ENCODE peak calls at places on chromosomes 12 and 14, in six cellular contexts. One of them, this sample, is unnamed.

GRCh38 chr14:28952161-28952560 is 185.6 kb downstream of the FOXG1 start:
- DNase-seq in mammary epithelial cell: no peak
- DNase-seq in body of pancreas: no peak
- DNase-seq in GM10248: no peak
- DNase-seq in RWPE1: no peak
- DNase-seq in heart right ventricle: no peak
- DNase-seq in this sample: no peak

GRCh38 chr12:50764861-50765324 is 992 bp downstream of the ATF1 start:
- DNase-seq in RWPE1: peak
- DNase-seq in heart right ventricle: peak
- DNase-seq in body of pancreas: peak
- DNase-seq in GM10248: peak
- DNase-seq in mammary epithelial cell: peak
- DNase-seq in this sample: no peak

GRCh38 chr14:104096751-104097700 is 11.5 kb downstream of the ASPG start:
- DNase-seq in mammary epithelial cell: no peak
- DNase-seq in heart right ventricle: no peak
- DNase-seq in RWPE1: no peak
- DNase-seq in body of pancreas: no peak
- DNase-seq in GM10248: no peak
- DNase-seq in this sample: no peak

GRCh38 chr12:40106655-40107054 is 774 bp upstream of the SLC2A13 start:
- DNase-seq in RWPE1: no peak
- DNase-seq in body of pancreas: no peak
- DNase-seq in GM10248: no peak
- DNase-seq in mammary epithelial cell: no peak
- DNase-seq in heart right ventricle: no peak
- DNase-seq in this sample: no peak

GRCh38 chr12:6563448-6564050 is 4.5 kb downstream of the NOP2 start:
- DNase-seq in GM10248: peak
- DNase-seq in heart right ventricle: no peak
- DNase-seq in body of pancreas: peak
- DNase-seq in RWPE1: peak
- DNase-seq in mammary epithelial cell: peak
- DNase-seq in this sample: no peak

GRCh38 chr14:31895206-31895605 is 181.9 kb upstream of the ARHGAP5 start:
- DNase-seq in RWPE1: peak
- DNase-seq in body of pancreas: no peak
- DNase-seq in mammary epithelial cell: peak
- DNase-seq in GM10248: no peak
- DNase-seq in heart right ventricle: no peak
- DNase-seq in this sample: peak

GRCh38 chr12:107853479-107853878 is 79.0 kb downstream of the ASCL4 start:
- DNase-seq in RWPE1: no peak
- DNase-seq in mammary epithelial cell: no peak
- DNase-seq in heart right ventricle: no peak
- DNase-seq in body of pancreas: no peak
- DNase-seq in GM10248: no peak
- DNase-seq in this sample: no peak

GRCh38 chr12:15735837-15736615 is 53.2 kb downstream of the EPS8 start:
- DNase-seq in mammary epithelial cell: no peak
- DNase-seq in heart right ventricle: no peak
- DNase-seq in body of pancreas: no peak
- DNase-seq in RWPE1: no peak
- DNase-seq in GM10248: no peak
- DNase-seq in this sample: no peak

GRCh38 chr14:36835145-36835544 is 173.5 kb downstream of the PAX9 start:
- DNase-seq in body of pancreas: no peak
- DNase-seq in mammary epithelial cell: no peak
- DNase-seq in GM10248: no peak
- DNase-seq in heart right ventricle: no peak
- DNase-seq in RWPE1: no peak
- DNase-seq in this sample: no peak

GRCh38 chr12:19154696-19155095 is 25.2 kb downstream of the PLEKHA5 start:
- DNase-seq in mammary epithelial cell: no peak
- DNase-seq in GM10248: no peak
- DNase-seq in RWPE1: no peak
- DNase-seq in body of pancreas: no peak
- DNase-seq in heart right ventricle: no peak
- DNase-seq in this sample: no peak

GRCh38 chr14:100783630-100784321 is 42.1 kb upstream of the MEG3 start:
- DNase-seq in mammary epithelial cell: no peak
- DNase-seq in GM10248: no peak
- DNase-seq in RWPE1: peak
- DNase-seq in body of pancreas: no peak
- DNase-seq in heart right ventricle: no peak
- DNase-seq in this sample: no peak

GRCh38 chr14:89701079-89702043 is 253.2 kb downstream of the EFCAB11 start:
- DNase-seq in heart right ventricle: peak
- DNase-seq in RWPE1: peak
- DNase-seq in mammary epithelial cell: peak
- DNase-seq in body of pancreas: peak
- DNase-seq in GM10248: peak
- DNase-seq in this sample: peak

GRCh38 chr12:104121001-104121400 is 17.0 kb downstream of the NFYB start:
- DNase-seq in heart right ventricle: no peak
- DNase-seq in RWPE1: peak
- DNase-seq in GM10248: no peak
- DNase-seq in mammary epithelial cell: peak
- DNase-seq in body of pancreas: no peak
- DNase-seq in this sample: peak

GRCh38 chr12:98579347-98579746 is 14.1 kb upstream of the SLC25A3 start:
- DNase-seq in heart right ventricle: no peak
- DNase-seq in GM10248: no peak
- DNase-seq in RWPE1: no peak
- DNase-seq in mammary epithelial cell: no peak
- DNase-seq in body of pancreas: no peak
- DNase-seq in this sample: no peak

GRCh38 chr12:112876506-112876905 is 30.3 kb upstream of the OAS1 start:
- DNase-seq in body of pancreas: no peak
- DNase-seq in RWPE1: no peak
- DNase-seq in heart right ventricle: no peak
- DNase-seq in mammary epithelial cell: no peak
- DNase-seq in GM10248: no peak
- DNase-seq in this sample: no peak

GRCh38 chr12:123950476-123951169 is 22.0 kb downstream of the CCDC92 start:
- DNase-seq in GM10248: no peak
- DNase-seq in mammary epithelial cell: no peak
- DNase-seq in body of pancreas: no peak
- DNase-seq in heart right ventricle: no peak
- DNase-seq in RWPE1: no peak
- DNase-seq in this sample: no peak

GRCh38 chr12:44155349-44155748 is 319.5 kb downstream of the TMEM117 start:
- DNase-seq in RWPE1: no peak
- DNase-seq in heart right ventricle: no peak
- DNase-seq in GM10248: no peak
- DNase-seq in mammary epithelial cell: no peak
- DNase-seq in body of pancreas: no peak
- DNase-seq in this sample: no peak

GRCh38 chr12:6292606-6293005 is 17.9 kb upstream of the PLEKHG6 start:
- DNase-seq in GM10248: no peak
- DNase-seq in body of pancreas: no peak
- DNase-seq in heart right ventricle: no peak
- DNase-seq in mammary epithelial cell: peak
- DNase-seq in RWPE1: no peak
- DNase-seq in this sample: no peak

GRCh38 chr12:110498984-110499706 is 2.8 kb downstream of the VPS29 start:
- DNase-seq in RWPE1: peak
- DNase-seq in GM10248: no peak
- DNase-seq in mammary epithelial cell: peak
- DNase-seq in heart right ventricle: no peak
- DNase-seq in body of pancreas: no peak
- DNase-seq in this sample: peak

GRCh38 chr12:65945457-65945856 is 121.2 kb downstream of the HMGA2 start:
- DNase-seq in GM10248: no peak
- DNase-seq in RWPE1: no peak
- DNase-seq in mammary epithelial cell: no peak
- DNase-seq in body of pancreas: no peak
- DNase-seq in heart right ventricle: no peak
- DNase-seq in this sample: no peak

DNA sequence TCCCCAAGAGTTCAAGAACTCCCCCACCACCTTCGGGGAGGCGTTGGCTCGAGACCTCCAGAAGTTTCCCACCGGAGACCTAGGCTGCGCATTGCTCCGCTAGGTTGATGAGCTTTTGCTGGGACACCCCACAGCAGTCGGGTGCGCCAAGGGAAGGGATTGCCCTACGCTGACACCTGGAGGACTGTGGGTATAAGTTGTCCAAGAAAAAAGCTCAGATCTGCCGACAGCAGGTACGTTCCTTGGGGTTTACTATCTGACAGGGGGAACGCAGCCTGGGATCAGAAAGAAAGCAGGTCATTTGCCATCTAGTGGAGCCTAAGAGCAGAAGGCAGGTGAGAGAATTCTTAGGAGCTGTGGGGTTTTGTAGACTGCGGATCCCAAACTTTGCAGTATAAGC is 98.8 kb downstream of the FRMD6 start:
- DNase-seq in body of pancreas: no peak
- DNase-seq in mammary epithelial cell: no peak
- DNase-seq in RWPE1: no peak
- DNase-seq in GM10248: no peak
- DNase-seq in heart right ventricle: no peak
- DNase-seq in this sample: no peak
- TF ChIP-seq CTCF in body of pancreas: no peak
- TF ChIP-seq CTCF in mammary epithelial cell: no peak
- TF ChIP-seq CTCF in RWPE1: no peak
- TF ChIP-seq CTCF in GM10248: peak
- TF ChIP-seq CTCF in heart right ventricle: no peak
- TF ChIP-seq CTCF in this sample: peak

DNA sequence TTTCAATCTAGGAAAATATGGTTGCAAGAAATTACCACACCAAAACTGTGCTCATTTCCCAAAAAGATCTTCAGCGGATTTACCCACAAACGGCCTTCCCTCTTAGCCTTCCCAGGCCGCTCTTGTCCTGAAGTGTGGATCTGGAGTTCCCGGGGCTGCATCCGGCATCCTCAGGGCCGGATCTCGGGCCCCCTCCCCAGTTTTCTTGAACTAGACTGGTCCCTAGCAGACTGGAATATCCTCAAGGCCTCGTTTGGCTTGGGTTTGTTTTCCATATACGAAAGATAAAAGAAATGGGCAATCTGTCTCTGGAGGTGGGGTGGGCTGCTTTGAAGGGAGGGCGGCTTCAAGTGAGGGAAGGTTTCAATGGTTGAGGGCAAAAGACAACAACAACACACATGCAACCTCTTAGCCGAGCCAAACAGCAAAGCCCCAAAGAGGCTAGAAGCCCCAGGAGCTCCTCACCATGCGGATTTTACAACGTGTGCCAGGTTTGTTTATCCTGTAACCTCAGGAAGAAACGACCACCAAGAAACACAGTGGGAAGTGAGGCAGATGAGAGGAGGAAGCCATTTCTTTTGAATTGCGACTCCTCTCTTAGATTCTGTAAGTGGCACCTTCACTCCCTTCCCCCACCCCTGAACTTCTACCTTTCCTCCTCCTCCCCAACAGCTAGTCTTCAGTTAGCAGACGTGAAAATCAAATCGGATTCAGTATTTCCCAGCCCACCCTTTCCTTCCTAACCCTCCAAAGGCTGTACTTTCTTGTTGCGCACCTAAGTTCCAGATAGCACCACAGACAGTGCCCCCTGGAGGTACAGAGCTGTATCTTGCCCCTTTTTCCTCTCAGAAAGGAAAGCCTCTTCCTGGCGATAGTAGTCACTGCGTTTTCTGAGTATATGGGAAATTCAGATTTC is 2.6 kb downstream of the MYF6 start:
- DNase-seq in GM10248: no peak
- DNase-seq in body of pancreas: no peak
- DNase-seq in RWPE1: no peak
- DNase-seq in heart right ventricle: no peak
- DNase-seq in mammary epithelial cell: no peak
- DNase-seq in this sample: no peak
- TF ChIP-seq CTCF in GM10248: peak
- TF ChIP-seq CTCF in body of pancreas: peak
- TF ChIP-seq CTCF in RWPE1: no peak
- TF ChIP-seq CTCF in heart right ventricle: no peak
- TF ChIP-seq CTCF in mammary epithelial cell: peak
- TF ChIP-seq CTCF in this sample: peak

GRCh38 chr12:67457136-67457535 is 188.0 kb downstream of the CAND1 start:
- DNase-seq in body of pancreas: no peak
- DNase-seq in GM10248: no peak
- DNase-seq in heart right ventricle: no peak
- DNase-seq in mammary epithelial cell: no peak
- DNase-seq in RWPE1: no peak
- DNase-seq in this sample: no peak

GRCh38 chr12:67456281-67456918 is 187.2 kb downstream of the CAND1 start:
- DNase-seq in body of pancreas: peak
- DNase-seq in GM10248: no peak
- DNase-seq in heart right ventricle: peak
- DNase-seq in RWPE1: peak
- DNase-seq in mammary epithelial cell: peak
- DNase-seq in this sample: peak

GRCh38 chr12:67459578-67459977 is 189.0 kb upstream of the DYRK2 start:
- DNase-seq in heart right ventricle: no peak
- DNase-seq in mammary epithelial cell: no peak
- DNase-seq in GM10248: no peak
- DNase-seq in body of pancreas: no peak
- DNase-seq in RWPE1: no peak
- DNase-seq in this sample: no peak

GRCh38 chr12:67459173-67459572 is 189.4 kb upstream of the DYRK2 start:
- DNase-seq in RWPE1: no peak
- DNase-seq in heart right ventricle: no peak
- DNase-seq in body of pancreas: no peak
- DNase-seq in mammary epithelial cell: no peak
- DNase-seq in GM10248: no peak
- DNase-seq in this sample: no peak

GRCh38 chr12:67457799-67458680 is 188.9 kb downstream of the CAND1 start:
- DNase-seq in RWPE1: no peak
- DNase-seq in body of pancreas: no peak
- DNase-seq in GM10248: peak
- DNase-seq in heart right ventricle: no peak
- DNase-seq in mammary epithelial cell: peak
- DNase-seq in this sample: no peak
- TF ChIP-seq CTCF in RWPE1: no peak
- TF ChIP-seq CTCF in body of pancreas: no peak
- TF ChIP-seq CTCF in GM10248: no peak
- TF ChIP-seq CTCF in heart right ventricle: no peak
- TF ChIP-seq CTCF in mammary epithelial cell: peak
- TF ChIP-seq CTCF in this sample: peak

GRCh38 chr14:105947599-105947998 is 421.2 kb downstream of the TMEM121 start:
- DNase-seq in RWPE1: no peak
- DNase-seq in mammary epithelial cell: no peak
- DNase-seq in heart right ventricle: no peak
- DNase-seq in GM10248: no peak
- DNase-seq in body of pancreas: no peak
- DNase-seq in this sample: no peak

GRCh38 chr14:105941226-105942166 is 415.1 kb downstream of the TMEM121 start:
- DNase-seq in heart right ventricle: no peak
- DNase-seq in mammary epithelial cell: no peak
- DNase-seq in body of pancreas: no peak
- DNase-seq in GM10248: no peak
- DNase-seq in RWPE1: no peak
- DNase-seq in this sample: no peak

GRCh38 chr14:105943973-105944602 is 417.7 kb downstream of the TMEM121 start:
- DNase-seq in mammary epithelial cell: no peak
- DNase-seq in heart right ventricle: no peak
- DNase-seq in body of pancreas: no peak
- DNase-seq in RWPE1: no peak
- DNase-seq in GM10248: no peak
- DNase-seq in this sample: no peak

GRCh38 chr14:105944632-105945610 is 418.5 kb downstream of the TMEM121 start:
- DNase-seq in body of pancreas: peak
- DNase-seq in RWPE1: peak
- DNase-seq in heart right ventricle: peak
- DNase-seq in GM10248: peak
- DNase-seq in mammary epithelial cell: no peak
- DNase-seq in this sample: no peak

GRCh38 chr14:105945891-105946290 is 419.5 kb downstream of the TMEM121 start:
- DNase-seq in GM10248: no peak
- DNase-seq in body of pancreas: peak
- DNase-seq in RWPE1: no peak
- DNase-seq in heart right ventricle: no peak
- DNase-seq in mammary epithelial cell: no peak
- DNase-seq in this sample: no peak
- TF ChIP-seq CTCF in GM10248: peak
- TF ChIP-seq CTCF in body of pancreas: peak
- TF ChIP-seq CTCF in RWPE1: no peak
- TF ChIP-seq CTCF in heart right ventricle: no peak
- TF ChIP-seq CTCF in mammary epithelial cell: no peak
- TF ChIP-seq CTCF in this sample: no peak